ENCODE peak calls at places on chromosomes 5 and 9, in five cellular contexts. S is A549, E is K562, K is adrenal gland, Q is heart right ventricle. O is an unnamed sample.

GRCh38 chr5:51997908-51998307 is 614.7 kb downstream of the ISL1 start:
- DNase-seq in S (no peak), E (no peak), K (no peak), Q (no peak), O (no peak)

GRCh38 chr9:10571699-10572098 is 41.1 kb downstream of the PTPRD start:
- DNase-seq in S (no peak), E (no peak), K (no peak), Q (no peak), O (no peak)

GRCh38 chr9:70069734-70070133 is 26.1 kb downstream of the MAMDC2 start:
- DNase-seq in S (no peak), E (no peak), K (no peak), Q (no peak), O (no peak)

GRCh38 chr5:26245327-26245726 is 793.1 kb downstream of the CDH9 start:
- DNase-seq in S (no peak), E (no peak), K (no peak), Q (no peak), O (no peak)

GRCh38 chr5:95895223-95895622 is 66.4 kb downstream of the ELL2 start:
- DNase-seq in S (no peak), E (no peak), K (no peak), Q (no peak), O (no peak)

GRCh38 chr9:35748239-35748857 is 680 bp downstream of the GBA2 start:
- DNase-seq in S (no peak), E (no peak), K (no peak), Q (no peak), O (no peak)

GRCh38 chr5:39080597-39081204 is 6.5 kb upstream of the RICTOR start:
- DNase-seq in S (peak; percentile 64), E (peak; percentile 85), K (peak; percentile 63), Q (peak; percentile 42), O (peak; percentile 68)

GRCh38 chr5:179606910-179607448 is 16.5 kb downstream of the HNRNPH1 start:
- DNase-seq in S (no peak), E (no peak), K (no peak), Q (no peak), O (no peak)

GRCh38 chr5:149441986-149442385 is 62.9 kb upstream of the IL17B start:
- DNase-seq in S (no peak), E (no peak), K (no peak), Q (no peak), O (no peak)

GRCh38 chr9:121192959-121193645 is 8.6 kb downstream of the RAB14 start:
- DNase-seq in S (no peak), E (no peak), K (no peak), Q (no peak), O (no peak)

GRCh38 chr5:103562084-103562452 is 521 bp downstream of the NUDT12 start:
- DNase-seq in S (no peak), E (no peak), K (peak; percentile 14), Q (no peak), O (peak; percentile 38)

GRCh38 chr5:122705876-122706275 is 69.0 kb upstream of the SNX2 start:
- DNase-seq in S (no peak), E (no peak), K (no peak), Q (no peak), O (no peak)

GRCh38 chr5:164578401-164578800 is 1073.0 kb downstream of the MAT2B start:
- DNase-seq in S (no peak), E (no peak), K (no peak), Q (no peak), O (no peak)

GRCh38 chr9:114825126-114825525 is 19.3 kb upstream of the TNFSF15 start:
- DNase-seq in S (no peak), E (no peak), K (no peak), Q (no peak), O (no peak)

GRCh38 chr5:136886623-136887022 is 521.3 kb upstream of the TRPC7 start:
- DNase-seq in S (no peak), E (no peak), K (no peak), Q (no peak), O (no peak)

GRCh38 chr5:136890431-136891148 is 525.2 kb upstream of the TRPC7 start:
- DNase-seq in S (no peak), E (no peak), K (no peak), Q (no peak), O (no peak)

GRCh38 chr5:136891601-136892000 is 526.3 kb upstream of the TRPC7 start:
- DNase-seq in S (no peak), E (no peak), K (no peak), Q (no peak), O (no peak)

GRCh38 chr5:136892026-136892425 is 526.7 kb upstream of the TRPC7 start:
- DNase-seq in S (no peak), E (no peak), K (no peak), Q (no peak), O (no peak)

DNA sequence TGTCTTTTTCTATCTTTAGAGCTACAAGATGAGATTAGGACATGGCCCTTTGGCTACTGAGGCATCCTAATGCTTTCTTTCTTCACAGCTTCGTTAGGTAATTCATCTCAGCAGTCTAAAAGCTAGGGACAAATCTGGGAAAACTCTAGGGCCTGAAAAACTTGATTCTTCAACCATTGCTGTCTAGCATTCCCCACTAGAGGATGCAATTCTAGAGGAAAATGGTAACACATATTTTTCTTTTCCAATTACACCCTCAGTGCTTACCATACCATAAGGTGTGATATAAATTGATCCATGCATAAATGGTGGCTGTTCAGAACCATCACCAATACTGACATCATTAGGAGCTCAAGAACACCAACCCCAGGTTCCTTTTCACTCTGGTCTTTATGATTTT is 525.8 kb upstream of the TRPC7 start:
- DNase-seq in S (no peak), E (no peak), K (no peak), Q (no peak), O (no peak)
- H3K4me3 ChIP-seq in S (no peak overlapping the region), E (no peak overlapping the region), K (no peak overlapping the region), Q (no peak overlapping the region), O (no peak overlapping the region)

GRCh38 chr9:21031818-21032203 is 371 bp upstream of the HACD4 start:
- DNase-seq in S (no peak), E (no peak), K (no peak), Q (no peak), O (no peak)
- H3K27ac ChIP-seq in S (peak overlapping the region; percentile 86), E (no peak overlapping the region), K (peak overlapping the region; percentile 52), Q (no peak overlapping the region), O (peak overlapping the region; percentile 84)

DNA sequence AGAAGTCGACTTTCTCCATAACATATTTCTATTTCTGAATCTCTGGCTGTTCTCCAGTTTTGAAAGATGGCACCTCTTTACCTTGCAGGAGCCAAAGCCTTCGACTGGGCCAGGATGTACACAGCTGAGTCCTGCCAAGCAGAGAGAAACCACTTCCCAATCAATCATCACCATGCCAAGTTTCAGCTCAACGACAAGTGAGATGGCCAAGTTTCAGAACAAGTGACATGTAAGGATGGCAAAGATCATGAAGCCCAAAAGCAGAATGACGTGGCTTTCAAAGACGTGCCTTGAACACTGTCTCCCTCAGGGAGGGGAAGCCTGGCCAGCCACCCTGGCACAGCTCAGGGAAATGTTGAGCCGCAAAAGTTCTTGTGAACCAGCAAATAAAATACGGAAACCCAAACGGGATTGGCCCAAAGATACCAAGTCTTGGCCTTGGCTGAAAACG is 17.7 kb downstream of the STK10 start:
- DNase-seq in S (no peak), E (no peak), K (no peak), Q (peak; percentile 23), O (no peak)
- H3K4me1 ChIP-seq in S (no peaks in the 10 kb centered on the region), E (no peaks in the 10 kb centered on the region), K (peaks cover 25% of the 10 kb centered on the region), Q (peaks cover 20% of the 10 kb centered on the region), O (peaks cover 88% of the 10 kb centered on the region)

GRCh38 chr9:91681461-91682305 is 258.1 kb upstream of the NFIL3 start:
- DNase-seq in S (peak; percentile 85), E (peak; percentile 67), K (peak; percentile 82), Q (peak; percentile 68), O (peak; percentile 78)
- H3K4me3 ChIP-seq in S (no peak overlapping the region), E (no peak overlapping the region), K (peak overlapping the region; percentile 1), Q (peak overlapping the region; percentile 6), O (no peak overlapping the region)

O was measured in left lung.